ENCODE peak calls at places on chromosomes 11 and 22, in four cellular contexts. K is ovary, S is suprapubic skin, R is body of pancreas. X is an unnamed sample.

GRCh38 chr11:66144000-66144678 is 74.1 kb downstream of the PACS1 start:
- DNase-seq in K (no peak), S (no peak), R (no peak), X (no peak)

GRCh38 chr11:20067665-20068064 is 92.6 kb downstream of the DBX1 start:
- DNase-seq in K (no peak), S (no peak), R (no peak), X (no peak)

GRCh38 chr11:15988693-15989231 is 367.6 kb downstream of the SOX6 start:
- DNase-seq in K (no peak), S (no peak), R (no peak), X (no peak)

GRCh38 chr11:118929496-118930151 is 3.9 kb upstream of the BCL9L start:
- DNase-seq in K (peak), S (peak), R (peak), X (peak)

GRCh38 chr11:62666259-62666926 is 1.3 kb downstream of the CSKMT start:
- DNase-seq in K (no peak), S (no peak), R (peak), X (no peak)

GRCh38 chr11:18564149-18564548 is 24.4 kb downstream of the UEVLD start:
- DNase-seq in K (no peak), S (no peak), R (no peak), X (no peak)

GRCh38 chr11:45180888-45181594 is 34.6 kb downstream of the PRDM11 start:
- DNase-seq in K (peak), S (no peak), R (peak), X (no peak)

GRCh38 chr22:50000587-50001387 is 11.8 kb downstream of the IL17REL start:
- DNase-seq in K (no peak), S (no peak), R (no peak), X (no peak)

GRCh38 chr11:134370526-134371435 is 39.0 kb downstream of the GLB1L2 start:
- DNase-seq in K (no peak), S (peak), R (no peak), X (no peak)

GRCh38 chr11:12403122-12403994 is 26.0 kb downstream of the PARVA start:
- DNase-seq in K (no peak), S (no peak), R (no peak), X (no peak)

GRCh38 chr22:40716116-40716515 is 36.8 kb downstream of the MCHR1 start:
- DNase-seq in K (no peak), S (no peak), R (no peak), X (no peak)

GRCh38 chr11:76672431-76673163 is 2.0 kb upstream of the LRRC32 start:
- DNase-seq in K (no peak), S (no peak), R (no peak), X (peak)

GRCh38 chr11:9489366-9489765 is 28.6 kb downstream of the ZNF143 start:
- DNase-seq in K (no peak), S (no peak), R (no peak), X (no peak)

GRCh38 chr22:46596032-46596441 is 24.1 kb upstream of the GRAMD4 start:
- DNase-seq in K (no peak), S (no peak), R (peak), X (no peak)

GRCh38 chr11:2838676-2839075 is 46.9 kb downstream of the CDKN1C start:
- DNase-seq in K (no peak), S (no peak), R (no peak), X (no peak)

GRCh38 chr11:63769044-63769718 is 606 bp upstream of the ZFTA start:
- DNase-seq in K (peak), S (no peak), R (peak), X (no peak)

GRCh38 chr22:29270475-29271271 is 2.6 kb downstream of the EWSR1 start:
- DNase-seq in K (no peak), S (no peak), R (no peak), X (no peak)

GRCh38 chr11:1453611-1454386 is 32.8 kb downstream of the MOB2 start:
- DNase-seq in K (no peak), S (no peak), R (peak), X (peak)

GRCh38 chr11:123407124-123407995 is 22.7 kb upstream of the GRAMD1B start:
- DNase-seq in K (peak), S (no peak), R (peak), X (peak)

GRCh38 chr11:113991718-113992458 is 17.0 kb downstream of the HTR3A start:
- DNase-seq in K (no peak), S (no peak), R (peak), X (no peak)

GRCh38 chr11:107689317-107690202 is 22.3 kb downstream of the SLN start:
- DNase-seq in K (peak), S (no peak), R (peak), X (peak)

GRCh38 chr11:112797653-112798293 is 163.4 kb upstream of the NCAM1 start:
- DNase-seq in K (no peak), S (no peak), R (no peak), X (peak)

GRCh38 chr11:79794484-79795393 is 353.9 kb upstream of the TENM4 start:
- DNase-seq in K (no peak), S (no peak), R (no peak), X (no peak)

GRCh38 chr22:42066133-42066761 is 4.4 kb downstream of the NAGA start:
- DNase-seq in K (peak), S (no peak), R (no peak), X (peak)

GRCh38 chr11:84564180-84564866 is 1062.8 kb downstream of the DLG2 start:
- DNase-seq in K (peak), S (no peak), R (peak), X (no peak)

GRCh38 chr11:97964332-97965004 is 1056.3 kb upstream of the CNTN5 start:
- DNase-seq in K (no peak), S (no peak), R (no peak), X (no peak)

GRCh38 chr22:28072066-28072465 is 153.0 kb upstream of the PITPNB start:
- DNase-seq in K (no peak), S (no peak), R (no peak), X (no peak)

GRCh38 chr22:41699264-41700104 is at the start of gene MEI1:
- DNase-seq in K (peak), S (peak), R (peak), X (peak)

GRCh38 chr11:77672276-77672675 is 34.7 kb upstream of the CLNS1A start:
- DNase-seq in K (no peak), S (no peak), R (peak), X (no peak)

GRCh38 chr11:5967708-5968107 is 586 bp downstream of the OR56A5 start:
- DNase-seq in K (no peak), S (no peak), R (no peak), X (no peak)

GRCh38 chr22:38766076-38766777 is 10.4 kb upstream of the SUN2 start:
- DNase-seq in K (peak), S (no peak), R (peak), X (peak)

GRCh38 chr11:133947298-133947905 is 9.4 kb downstream of the IGSF9B start:
- DNase-seq in K (no peak), S (no peak), R (no peak), X (no peak)

GRCh38 chr11:26063915-26064314 is 268.0 kb upstream of the ANO3 start:
- DNase-seq in K (no peak), S (no peak), R (no peak), X (no peak)

GRCh38 chr22:46010177-46010867 is 33.4 kb upstream of the WNT7B start:
- DNase-seq in K (no peak), S (no peak), R (peak), X (peak)

GRCh38 chr11:66632952-66633351 is 5.6 kb upstream of the RBM4 start:
- DNase-seq in K (no peak), S (no peak), R (no peak), X (no peak)

GRCh38 chr11:105244157-105244820 is 104.7 kb upstream of the CARD18 start:
- DNase-seq in K (no peak), S (no peak), R (no peak), X (no peak)
- H3K27ac ChIP-seq in K (no peak), S (no peak), R (no peak), X (no peak)

DNA sequence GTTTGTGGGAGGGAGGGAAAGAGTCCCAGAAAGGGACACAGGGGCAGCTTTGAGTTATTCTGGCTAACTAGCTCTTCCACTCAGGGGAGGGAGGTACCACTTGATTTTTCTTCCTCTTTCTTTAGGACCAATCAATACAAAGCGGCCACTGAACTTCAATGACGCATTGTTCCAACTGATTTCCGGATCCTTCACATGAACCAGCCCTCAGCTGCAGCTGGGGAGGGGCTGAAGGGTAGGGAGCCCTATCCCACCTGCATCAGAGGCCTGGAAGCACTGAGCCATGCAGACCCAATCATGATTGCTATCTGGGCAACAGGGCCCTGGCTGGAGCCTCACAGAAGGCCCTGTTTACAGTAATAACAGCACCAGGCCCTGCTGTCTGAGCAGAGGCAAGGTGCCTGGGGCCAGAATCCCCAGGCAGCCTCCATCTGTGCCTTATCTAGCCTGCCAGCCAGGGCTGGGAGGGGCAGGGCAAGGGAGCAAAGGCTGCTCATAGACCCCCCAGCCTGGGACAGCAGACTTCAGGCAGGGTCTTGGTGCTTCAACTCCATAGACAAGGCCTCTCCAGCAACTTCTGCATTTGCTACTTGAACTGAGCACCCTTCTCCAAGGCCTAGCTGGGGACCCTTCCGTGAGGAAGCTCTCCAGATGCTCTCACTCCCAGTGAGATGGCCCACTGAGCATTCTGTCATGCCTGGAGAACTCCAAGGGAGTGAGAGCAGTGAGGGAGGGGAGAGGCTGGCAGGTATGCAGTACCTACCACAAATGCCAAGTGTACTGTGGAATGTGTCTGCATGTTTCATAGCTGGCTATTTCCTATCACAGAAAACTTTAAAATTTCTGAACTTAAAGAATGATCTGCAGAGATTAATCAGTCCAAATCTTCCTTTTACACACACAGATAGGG is 22.5 kb downstream of the CLPB start:
- DNase-seq in K (no peak), S (no peak), R (peak), X (peak)
- TF ChIP-seq POLR2A in K (no peak), S (no peak), R (no peak), X (no peak)

DNA sequence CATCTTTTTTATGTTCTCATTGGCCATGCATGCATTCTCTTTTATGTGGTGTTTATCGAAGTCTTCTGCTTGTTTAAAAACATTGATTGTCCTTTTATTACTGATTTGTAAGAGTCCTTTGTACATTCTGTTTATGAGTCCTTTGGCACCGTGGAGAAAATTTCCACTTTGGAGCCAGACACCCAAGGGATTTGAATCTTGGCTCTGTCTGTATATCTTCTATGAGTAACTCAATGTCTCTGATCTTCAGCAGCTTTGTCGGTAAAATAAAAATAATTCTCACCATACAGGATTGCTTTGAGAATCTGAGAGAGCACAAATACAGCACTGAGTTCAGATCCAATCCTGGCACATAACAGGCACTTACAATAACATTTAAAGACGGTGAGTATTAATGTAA is 12.8 kb upstream of the SORL1 start:
- DNase-seq in K (no peak), S (no peak), R (no peak), X (no peak)
- H3K27ac ChIP-seq in K (no peak), S (no peak), R (no peak), X (no peak)

DNA sequence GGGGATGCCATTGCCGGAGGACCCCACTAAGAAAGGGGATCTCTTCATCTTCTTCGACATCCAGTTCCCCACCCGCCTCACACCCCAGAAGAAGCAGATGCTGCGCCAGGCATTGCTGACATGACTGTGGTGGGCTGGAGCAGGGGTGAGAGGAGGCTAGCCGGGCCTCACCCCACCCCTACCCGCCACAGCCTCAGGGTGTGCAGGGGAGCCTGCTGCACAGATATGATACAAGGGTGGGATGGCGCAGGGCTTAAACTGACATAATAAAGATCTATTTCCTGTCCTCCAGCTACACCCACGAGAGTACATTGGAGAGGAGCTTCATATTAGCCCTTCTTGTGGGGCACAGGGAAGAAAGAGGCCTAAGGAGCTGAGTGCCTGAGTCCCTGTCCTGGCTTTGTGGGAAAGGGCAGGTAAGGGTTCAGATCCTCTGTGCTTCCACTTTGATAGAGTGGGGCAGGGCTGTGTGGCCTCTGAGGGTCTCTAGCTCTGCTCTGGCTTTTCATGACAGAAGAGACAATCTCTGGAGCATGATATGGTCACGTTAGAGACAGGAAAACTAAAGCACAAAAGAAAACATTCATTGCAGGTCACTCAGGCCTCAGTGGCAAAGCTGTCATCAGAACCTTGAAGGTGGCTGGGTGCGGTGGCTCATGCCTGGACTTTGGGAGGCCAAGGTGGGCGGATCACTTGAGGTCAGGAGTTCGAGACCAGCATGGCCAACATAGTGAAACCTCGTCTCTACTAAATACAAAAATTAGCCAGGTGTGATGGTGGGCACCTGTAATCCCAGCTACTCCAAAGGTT is 12.4 kb downstream of the UCP2 start:
- DNase-seq in K (no peak), S (no peak), R (no peak), X (no peak)
- TF ChIP-seq POLR2A in K (no peak), S (no peak), R (no peak), X (no peak)

X was measured in Peyer's patch.